ENCODE peak calls at places on chromosomes 4 and X, in ten cellular contexts. N is cardiac muscle cell, H is GM23338, B is A549, Q is tibial artery, C is bronchial epithelial cell, Y is right atrium auricular region, P is fibroblast of the aortic adventitia, V is OCI-LY7, X is gastrocnemius medialis. A is an unnamed sample.

GRCh38 chr4:110119880-110120279 is 78.5 kb downstream of the ELOVL6 start:
- DNase-seq in Q (no peak), Y (no peak), C (peak; percentile 72), H (no peak), P (peak; percentile 67), X (no peak), B (no peak), V (no peak), N (no peak), A (peak; percentile 84)

GRCh38 chrX:132171881-132172280 is 44.1 kb upstream of the FRMD7 start:
- DNase-seq in Y (no peak), B (no peak), C (peak; percentile 7), N (no peak), Q (no peak), P (no peak), V (no peak), H (no peak), X (no peak), A (peak; percentile 13)

GRCh38 chr4:2412534-2412884 is 5.9 kb downstream of the ZFYVE28 start:
- DNase-seq in H (no peak), Y (no peak), X (no peak), N (no peak), P (no peak), Q (no peak), B (peak; percentile 50), V (peak; percentile 20), C (no peak), A (no peak)

GRCh38 chr4:7394681-7395451 is 39.9 kb downstream of the PSAPL1 start:
- DNase-seq in V (no peak), H (no peak), N (no peak), P (no peak), Q (no peak), X (no peak), C (no peak), B (no peak), Y (peak; percentile 46), A (no peak)

GRCh38 chr4:142551513-142552280 is 294.4 kb downstream of the INPP4B start:
- DNase-seq in C (no peak), N (no peak), B (no peak), H (no peak), X (no peak), V (no peak), Q (no peak), Y (no peak), P (no peak), A (no peak)

GRCh38 chr4:93084599-93085305 is 743.8 kb upstream of the ATOH1 start:
- DNase-seq in H (peak; percentile 74), Y (no peak), X (no peak), B (no peak), P (no peak), V (no peak), Q (no peak), N (no peak), C (no peak), A (peak; percentile 0)

GRCh38 chr4:16692493-16692892 is 206.0 kb downstream of the LDB2 start:
- DNase-seq in Q (no peak), Y (no peak), C (no peak), X (no peak), H (no peak), N (no peak), P (peak; percentile 47), B (no peak), V (no peak), A (peak; percentile 50)

GRCh38 chr4:53545942-53546581 is 45.2 kb downstream of the LNX1 start:
- DNase-seq in Q (no peak), N (no peak), C (no peak), X (no peak), V (no peak), Y (no peak), B (no peak), H (no peak), P (peak; percentile 63), A (no peak)

GRCh38 chr4:164438321-164438720 is 315.6 kb upstream of the SMIM31 start:
- DNase-seq in N (no peak), H (no peak), V (no peak), C (peak; percentile 73), P (peak; percentile 0), X (no peak), Y (no peak), Q (no peak), B (no peak), A (peak; percentile 25)

GRCh38 chr4:40548256-40548655 is 81.4 kb downstream of the RBM47 start:
- DNase-seq in C (no peak), V (no peak), B (no peak), N (no peak), Y (no peak), Q (no peak), P (no peak), X (no peak), H (no peak), A (peak; percentile 31)

GRCh38 chr4:112185334-112185733 is 40.1 kb downstream of the FAM241A start:
- DNase-seq in B (no peak), Y (no peak), H (peak; percentile 4), N (no peak), C (no peak), P (no peak), V (no peak), Q (no peak), X (no peak), A (no peak)

DNA sequence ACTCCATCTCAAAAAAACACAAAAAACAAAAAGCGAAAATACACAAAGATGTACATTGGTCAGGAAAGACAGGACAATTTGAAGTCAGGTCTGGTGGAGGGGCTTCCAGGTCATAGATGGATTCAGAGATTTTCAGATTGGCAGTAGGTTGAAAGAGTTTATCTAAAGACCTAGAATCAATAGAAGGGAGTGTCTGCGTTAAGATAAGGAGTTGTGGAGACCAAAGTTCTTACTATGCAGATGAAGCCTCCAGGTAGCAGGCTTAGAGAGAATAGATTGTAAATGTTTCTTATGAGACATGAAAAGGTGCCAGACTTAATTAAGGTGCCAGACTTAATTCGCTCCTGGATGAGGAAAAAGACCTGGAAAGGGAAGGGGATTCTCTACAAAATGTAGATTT is 6.9 kb upstream of the RPS3A start:
- DNase-seq in B (no peak), Y (no peak), N (no peak), C (no peak), Q (no peak), P (no peak), X (no peak), H (no peak), V (no peak), A (no peak)
- TF ChIP-seq CTCF in B (no peak), Y (no peak), N (no peak), C (no peak), Q (no peak), P (no peak), X (no peak), H (no peak), V (no peak), A (no peak)

GRCh38 chrX:2371026-2371778 is 129.6 kb downstream of the DHRSX start:
- DNase-seq in V (no peak), Q (no peak), H (peak; percentile 64), Y (no peak), C (no peak), N (peak; percentile 60), X (no peak), P (no peak), B (no peak), A (peak; percentile 80)
- H3K4me3 ChIP-seq in V (no peak overlapping the region), Q (no peak overlapping the region), H (no peak overlapping the region), Y (no peak overlapping the region), C (no peak overlapping the region), N (no peak overlapping the region), X (no peak overlapping the region), P (no peak overlapping the region), B (no peak overlapping the region), A (peak overlapping the region; percentile 44)

GRCh38 chr4:102094474-102094873 is 250.8 kb downstream of the SLC39A8 start:
- DNase-seq in Y (no peak), H (no peak), V (no peak), C (no peak), Q (no peak), P (no peak), N (no peak), X (no peak), B (no peak), A (no peak)

GRCh38 chr4:102091656-102092055 is 253.6 kb downstream of the SLC39A8 start:
- DNase-seq in P (no peak), C (no peak), N (no peak), H (no peak), V (no peak), X (no peak), Q (no peak), Y (no peak), B (no peak), A (no peak)

DNA sequence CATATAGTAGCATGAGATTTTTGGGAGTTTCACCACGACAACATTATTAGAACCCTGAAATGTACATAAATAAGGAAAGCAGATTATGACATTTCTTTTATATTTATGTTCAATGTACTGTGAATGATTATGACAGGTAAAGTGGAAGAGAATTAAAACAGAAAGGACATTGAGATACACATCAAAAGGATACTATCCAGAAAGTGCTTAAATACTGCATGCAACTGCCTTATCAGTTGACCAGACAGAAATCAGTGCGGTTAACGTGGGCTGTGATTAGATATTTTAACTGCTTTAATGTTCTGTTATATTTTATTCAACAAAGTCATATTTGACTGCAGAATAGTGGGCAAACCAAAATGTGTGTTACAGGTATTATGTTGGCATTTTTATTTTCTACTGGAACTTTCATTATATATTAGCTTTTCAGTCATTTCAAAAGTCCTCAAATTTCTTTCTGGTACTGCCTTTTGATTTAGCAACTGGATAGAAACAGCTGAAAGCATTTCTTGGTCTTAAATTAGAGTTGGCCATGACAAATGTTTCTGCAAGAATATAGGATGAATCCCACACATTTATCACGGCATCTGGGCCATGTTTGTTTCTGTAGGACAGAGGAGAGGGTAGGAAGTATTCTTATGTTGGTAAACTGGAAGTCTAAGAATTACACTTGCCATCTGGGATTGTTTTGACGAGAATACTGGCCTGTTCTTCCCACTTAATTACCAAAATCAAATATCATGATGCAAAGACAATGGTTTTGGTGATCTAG is 255.2 kb downstream of the SLC39A8 start:
- DNase-seq in P (no peak), X (no peak), V (no peak), B (no peak), Y (no peak), C (no peak), H (no peak), N (no peak), Q (no peak), A (no peak)
- TF ChIP-seq CTCF in P (no peak), X (no peak), V (no peak), B (no peak), Y (no peak), C (no peak), H (no peak), N (no peak), Q (no peak), A (no peak)

GRCh38 chrX:56782791-56783449 is 53.9 kb downstream of the NBDY start:
- DNase-seq in C (no peak), Q (no peak), P (no peak), V (no peak), X (no peak), N (no peak), B (no peak), Y (no peak), H (no peak), A (no peak)
- H3K4me3 ChIP-seq in C (no peak overlapping the region), Q (no peak overlapping the region), P (no peak overlapping the region), V (no peak overlapping the region), X (no peak overlapping the region), N (no peak overlapping the region), B (no peak overlapping the region), Y (peak overlapping the region; percentile 35), H (no peak overlapping the region), A (no peak overlapping the region)

A was measured in choroid plexus epithelial cell.